ENCODE peak calls at places on chromosomes 7 and 10, in four cellular contexts. C, D, M and Y are unnamed samples.

GRCh38 chr10:38025283-38025682 is 14.8 kb downstream of the ZNF33A start:
- DNase-seq in C (no peak), D (no peak), M (no peak), Y (no peak)

GRCh38 chr7:114415054-114415997 is 711 bp downstream of the FOXP2 start:
- DNase-seq in C (no peak), D (no peak), M (no peak), Y (no peak)

GRCh38 chr7:21507627-21508343 is 35.1 kb upstream of the DNAH11 start:
- DNase-seq in C (no peak), D (peak; percentile 58), M (peak; percentile 18), Y (peak; percentile 66)

GRCh38 chr10:17981766-17982380 is 30.2 kb downstream of the SLC39A12 start:
- DNase-seq in C (no peak), D (no peak), M (no peak), Y (no peak)

GRCh38 chr7:45092100-45092930 is 3.5 kb upstream of the NACAD start:
- DNase-seq in C (peak; percentile 56), D (no peak), M (no peak), Y (no peak)

GRCh38 chr7:45646207-45646821 is 72.1 kb downstream of the ADCY1 start:
- DNase-seq in C (no peak), D (no peak), M (no peak), Y (no peak)

GRCh38 chr7:149714910-149715471 is 58.4 kb downstream of the ZNF467 start:
- DNase-seq in C (no peak), D (no peak), M (peak; percentile 26), Y (no peak)

GRCh38 chr10:75401569-75402485 is at the start of gene ZNF503:
- DNase-seq in C (peak; percentile 98), D (peak; percentile 99), M (peak; percentile 99), Y (peak; percentile 98)

GRCh38 chr7:158396982-158397862 is 190.4 kb downstream of the PTPRN2 start:
- DNase-seq in C (no peak), D (no peak), M (no peak), Y (no peak)

GRCh38 chr10:26517141-26517890 is 79.2 kb downstream of the APBB1IP start:
- DNase-seq in C (no peak), D (no peak), M (no peak), Y (peak; percentile 7)

GRCh38 chr10:125868372-125868975 is 12.6 kb downstream of the DHX32 start:
- DNase-seq in C (peak; percentile 28), D (peak; percentile 35), M (no peak), Y (peak; percentile 54)

GRCh38 chr10:51147644-51148399 is 73.5 kb downstream of the PRKG1 start:
- DNase-seq in C (no peak), D (no peak), M (no peak), Y (no peak)

GRCh38 chr7:157792954-157793353 is 456.1 kb downstream of the DNAJB6 start:
- DNase-seq in C (no peak), D (no peak), M (no peak), Y (no peak)

GRCh38 chr10:132606031-132606491 is 68.5 kb downstream of the INPP5A start:
- DNase-seq in C (no peak), D (no peak), M (no peak), Y (no peak)

GRCh38 chr10:132563485-132564248 is 26.1 kb downstream of the INPP5A start:
- DNase-seq in C (no peak), D (no peak), M (no peak), Y (no peak)

GRCh38 chr10:18737236-18737635 is 78.0 kb downstream of the ARL5B start:
- DNase-seq in C (no peak), D (no peak), M (no peak), Y (no peak)

GRCh38 chr10:32153931-32154330 is 97.7 kb upstream of the KIF5B start:
- DNase-seq in C (no peak), D (no peak), M (no peak), Y (no peak)

GRCh38 chr7:154409703-154410311 is 357.6 kb downstream of the DPP6 start:
- DNase-seq in C (no peak), D (peak; percentile 87), M (no peak), Y (peak; percentile 83)

GRCh38 chr10:109616356-109616755 is 307.0 kb downstream of the XPNPEP1 start:
- DNase-seq in C (no peak), D (no peak), M (no peak), Y (no peak)

GRCh38 chr7:74226633-74227032 is 16.8 kb downstream of the LAT2 start:
- DNase-seq in C (no peak), D (no peak), M (no peak), Y (no peak)

GRCh38 chr10:103512591-103513382 is 19.3 kb downstream of the NEURL1 start:
- DNase-seq in C (no peak), D (no peak), M (peak; percentile 24), Y (no peak)

GRCh38 chr10:60646966-60647796 is 131.1 kb upstream of the CDK1 start:
- DNase-seq in C (peak; percentile 16), D (peak; percentile 66), M (peak; percentile 46), Y (peak; percentile 57)

GRCh38 chr7:100430450-100431285 is 1.0 kb downstream of the MEPCE start:
- DNase-seq in C (no peak), D (peak; percentile 38), M (no peak), Y (peak; percentile 18)

DNA sequence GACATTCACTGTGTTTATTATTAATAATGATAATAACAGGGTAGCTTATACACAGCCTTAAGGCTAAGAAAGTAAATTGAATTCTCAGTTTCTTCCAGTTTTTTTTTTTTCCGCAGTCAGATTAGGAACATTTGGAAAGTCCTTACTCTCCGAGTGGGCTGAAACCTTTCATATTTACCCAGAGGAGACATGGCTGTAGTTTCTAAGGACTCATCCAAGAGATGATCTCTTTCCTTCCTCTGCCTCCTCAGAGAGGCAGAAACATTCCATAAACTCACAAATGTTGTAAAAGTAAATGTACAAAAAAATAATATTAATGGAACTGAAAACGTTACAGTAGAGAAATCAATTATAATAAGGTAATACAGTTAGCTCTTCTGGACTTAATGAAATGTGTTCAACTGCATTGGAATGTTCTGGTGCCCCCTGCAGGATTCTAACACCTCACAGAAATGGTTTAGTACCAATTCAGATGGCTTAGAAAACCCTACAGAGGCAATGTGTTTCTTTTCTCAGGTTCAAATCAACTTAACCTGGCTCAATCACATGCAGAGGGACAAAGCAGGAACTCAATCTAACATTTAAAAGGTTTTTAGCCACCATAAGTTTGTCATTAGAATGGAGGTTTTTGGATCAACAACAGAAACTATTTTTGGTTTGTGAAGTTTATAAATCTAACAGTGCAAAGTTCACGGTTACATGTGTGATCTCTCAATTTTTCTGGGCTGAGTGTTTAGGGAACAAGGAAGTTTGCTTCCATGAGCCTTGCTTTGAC is 71.7 kb downstream of the ICA1 start:
- DNase-seq in C (no peak), D (peak; percentile 68), M (peak; percentile 42), Y (peak; percentile 78)
- TF ChIP-seq CTCF in C (peak; percentile 76), D (peak; percentile 64), M (peak; percentile 58), Y (peak; percentile 86)

GRCh38 chr7:29564455-29565185 is 985 bp downstream of the PRR15 start:
- DNase-seq in C (peak; percentile 68), D (peak; percentile 65), M (peak; percentile 22), Y (peak; percentile 70)

GRCh38 chr7:29565186-29565540 is 1.5 kb downstream of the PRR15 start:
- DNase-seq in C (no peak), D (no peak), M (no peak), Y (no peak)

GRCh38 chr7:29567174-29567573 is 3.5 kb downstream of the PRR15 start:
- DNase-seq in C (no peak), D (no peak), M (no peak), Y (no peak)

GRCh38 chr7:29565634-29565981 is 2.0 kb downstream of the PRR15 start:
- DNase-seq in C (no peak), D (no peak), M (no peak), Y (no peak)

GRCh38 chr7:29565982-29566746 is 2.5 kb downstream of the PRR15 start:
- DNase-seq in C (no peak), D (no peak), M (no peak), Y (no peak)
- H3K27ac ChIP-seq in C (no peak overlapping the region), D (no peak overlapping the region), M (no peak overlapping the region), Y (no peak overlapping the region)

DNA sequence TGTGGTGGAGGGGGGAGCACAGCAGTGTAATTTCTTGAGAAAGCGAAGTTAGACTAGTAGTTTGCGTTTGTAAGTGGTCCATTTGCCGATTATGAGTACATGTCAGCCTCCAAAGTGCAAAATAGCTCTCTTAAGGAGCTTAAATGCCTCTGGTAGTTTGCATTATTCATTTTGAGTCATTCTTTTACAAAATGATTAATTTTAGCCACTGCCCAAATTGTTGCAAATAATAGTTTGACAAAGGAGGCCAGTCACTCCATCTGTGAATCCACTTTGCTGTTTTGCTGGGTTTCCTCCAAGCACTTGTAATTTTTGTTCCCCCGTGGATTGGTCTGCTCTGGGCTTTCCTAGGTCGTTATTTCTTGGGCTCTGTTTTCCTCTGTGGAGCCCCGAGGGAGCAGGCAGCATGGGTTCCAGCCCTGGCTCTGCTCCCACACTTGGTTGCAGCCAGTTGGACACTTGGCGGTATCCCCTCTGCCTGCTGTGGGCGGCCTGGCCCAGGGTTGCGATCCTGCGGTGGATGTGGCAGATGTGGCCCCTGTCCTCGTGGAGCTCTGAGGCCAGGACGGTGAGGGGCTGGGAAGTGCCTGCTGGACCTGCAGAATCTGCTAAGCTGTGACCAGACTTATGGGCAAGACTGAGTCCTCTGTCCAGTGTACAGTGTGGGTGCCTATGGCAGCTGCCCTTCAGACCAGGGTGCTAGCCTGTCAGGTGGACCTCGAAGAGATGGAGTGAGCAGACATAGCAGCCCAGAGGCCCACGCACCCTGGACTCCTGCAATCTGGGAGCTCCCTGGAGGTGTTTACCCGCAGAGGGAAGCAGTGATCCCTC is 129.1 kb upstream of the BTBD16 start:
- DNase-seq in C (no peak), D (no peak), M (no peak), Y (no peak)
- H3K4me1 ChIP-seq in C (peaks cover 79% of the 10 kb centered on the region), D (peaks cover 55% of the 10 kb centered on the region), M (peaks cover 4% of the 10 kb centered on the region), Y (peaks cover 6% of the 10 kb centered on the region)

GRCh38 chr10:16893664-16894063 is 76.4 kb upstream of the RSU1 start:
- DNase-seq in C (no peak), D (no peak), M (no peak), Y (no peak)

GRCh38 chr10:16887565-16887964 is 70.3 kb upstream of the RSU1 start:
- DNase-seq in C (no peak), D (no peak), M (no peak), Y (no peak)

GRCh38 chr10:16894834-16895233 is 77.6 kb upstream of the RSU1 start:
- DNase-seq in C (no peak), D (no peak), M (no peak), Y (no peak)

GRCh38 chr10:16890691-16891090 is 73.5 kb upstream of the RSU1 start:
- DNase-seq in C (no peak), D (no peak), M (no peak), Y (no peak)

DNA sequence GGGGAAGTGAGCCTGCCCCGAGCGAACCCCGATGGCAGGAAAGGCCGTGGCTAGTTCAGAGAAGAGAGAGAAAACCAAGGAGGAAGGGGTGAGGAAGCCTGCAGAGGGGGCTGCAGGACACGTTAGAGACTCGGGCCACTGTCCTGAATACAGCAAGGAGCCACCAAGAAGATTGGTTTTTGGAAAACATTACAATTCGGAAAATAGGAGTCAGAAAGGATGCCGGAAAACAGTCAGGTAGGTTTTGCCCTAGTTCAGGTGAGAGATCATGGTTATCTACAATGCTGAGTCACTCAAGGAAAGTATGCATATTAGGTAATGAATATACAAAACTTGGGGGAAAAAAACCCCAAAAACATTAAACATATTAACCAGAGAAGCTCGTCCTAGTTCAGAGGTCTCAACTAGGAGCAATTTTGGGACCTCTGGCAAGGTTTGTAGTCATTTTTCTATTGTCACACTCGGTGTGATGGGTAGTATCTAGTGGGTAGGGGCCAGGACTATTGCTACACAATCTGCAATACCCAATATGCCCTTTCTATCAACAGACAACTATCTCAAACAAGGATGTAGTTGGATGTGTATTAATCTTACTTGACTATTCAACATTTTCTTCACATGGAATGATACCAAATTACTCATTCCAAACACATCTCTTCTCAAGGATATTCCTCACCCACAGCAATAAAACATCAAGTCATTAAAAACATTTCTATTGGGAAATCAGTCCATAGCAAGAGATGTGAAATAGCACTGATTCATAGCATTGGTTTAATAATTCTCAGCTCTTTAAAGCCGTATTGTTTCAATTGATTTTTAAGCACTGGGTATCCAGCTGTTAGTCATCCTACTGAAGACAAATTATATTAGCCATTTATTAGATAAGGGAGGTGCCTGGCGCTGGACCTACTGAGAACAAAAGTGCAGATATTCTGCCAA is 74.4 kb upstream of the RSU1 start:
- DNase-seq in C (no peak), D (peak; percentile 80), M (no peak), Y (peak; percentile 86)
- TF ChIP-seq CTCF in C (no peak), D (peak; percentile 64), M (peak; percentile 34), Y (peak; percentile 84)